ENCODE peak calls at places on chromosomes 2 and 18, in eight cellular contexts. I is BE2C; J is GM04504; K is foreskin fibroblast; X is stimulated activated CD4-positive, alpha-beta T cell treated with anti-CD3 and anti-CD28 coated beads, TNF-alpha, amount 100 ng/mL, for 4 hours; W is A549; C is effector memory CD8-positive, alpha-beta T cell; Y is NCI-H446 treated with DMSO at 0.1 percent for 48 hours. T is an unnamed sample.

GRCh38 chr2:48131503-48132293 is 225.4 kb upstream of the FBXO11 start:
- DNase-seq in I (no peak), J (peak), K (no peak), X (no peak), W (no peak), C (no peak), Y (peak), T (peak)

GRCh38 chr2:221478106-221478863 is 93.8 kb downstream of the EPHA4 start:
- DNase-seq in I (no peak), J (no peak), K (no peak), X (no peak), W (no peak), C (no peak), Y (peak), T (no peak)

GRCh38 chr2:210287301-210287700 is 27.7 kb downstream of the MYL1 start:
- DNase-seq in I (no peak), J (no peak), K (no peak), X (no peak), W (no peak), C (no peak), Y (no peak), T (no peak)

GRCh38 chr18:73316513-73316912 is 448.7 kb upstream of the NETO1 start:
- DNase-seq in I (no peak), J (no peak), K (peak), X (no peak), W (no peak), C (no peak), Y (no peak), T (no peak)

GRCh38 chr2:165630276-165630675 is 160.8 kb downstream of the CSRNP3 start:
- DNase-seq in I (no peak), J (no peak), K (no peak), X (no peak), W (no peak), C (no peak), Y (no peak), T (no peak)

GRCh38 chr18:63890950-63891304 is 3.4 kb downstream of the SERPINB2 start:
- DNase-seq in I (no peak), J (no peak), K (no peak), X (no peak), W (peak), C (no peak), Y (peak), T (peak)

GRCh38 chr2:221792971-221793670 is 221.0 kb upstream of the EPHA4 start:
- DNase-seq in I (no peak), J (no peak), K (no peak), X (no peak), W (no peak), C (no peak), Y (no peak), T (no peak)

GRCh38 chr2:117359266-117359970 is 455.1 kb upstream of the DDX18 start:
- DNase-seq in I (peak), J (no peak), K (no peak), X (no peak), W (no peak), C (no peak), Y (no peak), T (no peak)

GRCh38 chr2:73979686-73980085 is 5.0 kb upstream of the TET3 start:
- DNase-seq in I (no peak), J (peak), K (peak), X (no peak), W (peak), C (no peak), Y (no peak), T (peak)

GRCh38 chr2:233799087-233799665 is 21.0 kb downstream of the MROH2A start:
- DNase-seq in I (no peak), J (no peak), K (no peak), X (no peak), W (no peak), C (no peak), Y (no peak), T (no peak)

GRCh38 chr2:109702250-109702985 is 88.3 kb downstream of the SOWAHC start:
- DNase-seq in I (no peak), J (no peak), K (peak), X (no peak), W (peak), C (no peak), Y (no peak), T (peak)

T was measured in EL.